ENCODE peak calls at places on chromosomes 7 and 10, in nine cellular contexts. E, R, I, Y, T, Q, W, L and U are unnamed samples.

GRCh38 chr7:33061282-33061928 is 1.2 kb downstream of the NT5C3A start:
- DNase-seq in E (no peak), R (no peak), I (no peak), Y (no peak), T (no peak), Q (no peak), W (no peak), L (no peak), U (no peak)

GRCh38 chr10:86217386-86218080 is 149.1 kb downstream of the GRID1 start:
- DNase-seq in E (peak), R (no peak), I (no peak), Y (no peak), T (no peak), Q (no peak), W (no peak), L (no peak), U (peak)

GRCh38 chr10:29189272-29189671 is 99.6 kb upstream of the LYZL1 start:
- DNase-seq in E (peak), R (no peak), I (no peak), Y (no peak), T (no peak), Q (no peak), W (no peak), L (no peak), U (peak)

GRCh38 chr10:124180947-124181549 is 87.7 kb upstream of the CHST15 start:
- DNase-seq in E (peak), R (no peak), I (no peak), Y (no peak), T (no peak), Q (no peak), W (no peak), L (no peak), U (no peak)

GRCh38 chr10:72365106-72365505 is 10.4 kb upstream of the DNAJB12 start:
- DNase-seq in E (no peak), R (no peak), I (no peak), Y (no peak), T (no peak), Q (no peak), W (no peak), L (no peak), U (no peak)

GRCh38 chr7:46220066-46220630 is 299.1 kb upstream of the IGFBP3 start:
- DNase-seq in E (peak), R (no peak), I (peak), Y (peak), T (no peak), Q (no peak), W (no peak), L (no peak), U (no peak)

GRCh38 chr7:46257766-46258448 is 336.8 kb upstream of the IGFBP3 start:
- DNase-seq in E (peak), R (no peak), I (no peak), Y (peak), T (peak), Q (no peak), W (no peak), L (no peak), U (no peak)

GRCh38 chr7:74525140-74525539 is 71.4 kb downstream of the GTF2IRD1 start:
- DNase-seq in E (no peak), R (no peak), I (no peak), Y (no peak), T (no peak), Q (no peak), W (no peak), L (no peak), U (no peak)

GRCh38 chr7:44738031-44738730 is 10.5 kb upstream of the ZMIZ2 start:
- DNase-seq in E (no peak), R (no peak), I (no peak), Y (no peak), T (no peak), Q (no peak), W (no peak), L (no peak), U (peak)

GRCh38 chr10:65769828-65770227 is 1156.0 kb upstream of the LRRTM3 start:
- DNase-seq in E (peak), R (no peak), I (no peak), Y (no peak), T (no peak), Q (no peak), W (no peak), L (no peak), U (no peak)

GRCh38 chr7:48083114-48083830 is 5.8 kb upstream of the UPP1 start:
- DNase-seq in E (peak), R (no peak), I (no peak), Y (peak), T (no peak), Q (no peak), W (no peak), L (no peak), U (no peak)

GRCh38 chr7:94620703-94621118 is 35.2 kb downstream of the SGCE start:
- DNase-seq in E (peak), R (no peak), I (peak), Y (peak), T (peak), Q (peak), W (peak), L (no peak), U (peak)

GRCh38 chr10:26781797-26782196 is 79.0 kb downstream of the ABI1 start:
- DNase-seq in E (peak), R (no peak), I (no peak), Y (peak), T (no peak), Q (no peak), W (no peak), L (no peak), U (no peak)

GRCh38 chr10:117334921-117335320 is 40.3 kb downstream of the PDZD8 start:
- DNase-seq in E (no peak), R (no peak), I (no peak), Y (no peak), T (no peak), Q (no peak), W (no peak), L (no peak), U (no peak)

GRCh38 chr7:13797545-13797944 is 191.9 kb downstream of the ETV1 start:
- DNase-seq in E (no peak), R (no peak), I (no peak), Y (no peak), T (no peak), Q (no peak), W (no peak), L (no peak), U (no peak)

GRCh38 chr7:98221611-98222532 is 10.6 kb downstream of the BHLHA15 start:
- DNase-seq in E (no peak), R (no peak), I (peak), Y (no peak), T (no peak), Q (peak), W (no peak), L (no peak), U (peak)

GRCh38 chr10:44752451-44753441 is 158.4 kb upstream of the TMEM72 start:
- DNase-seq in E (peak), R (no peak), I (no peak), Y (peak), T (no peak), Q (no peak), W (no peak), L (no peak), U (no peak)

GRCh38 chr7:8092140-8092539 is 123.5 kb downstream of the GLCCI1 start:
- DNase-seq in E (peak), R (no peak), I (no peak), Y (no peak), T (no peak), Q (no peak), W (no peak), L (no peak), U (no peak)

GRCh38 chr7:127995866-127996215 is 35.4 kb downstream of the LRRC4 start:
- DNase-seq in E (no peak), R (no peak), I (no peak), Y (no peak), T (no peak), Q (no peak), W (no peak), L (no peak), U (no peak)

GRCh38 chr7:147803625-147804024 is 786.9 kb upstream of the C7orf33 start:
- DNase-seq in E (no peak), R (no peak), I (no peak), Y (no peak), T (no peak), Q (no peak), W (no peak), L (no peak), U (no peak)

DNA sequence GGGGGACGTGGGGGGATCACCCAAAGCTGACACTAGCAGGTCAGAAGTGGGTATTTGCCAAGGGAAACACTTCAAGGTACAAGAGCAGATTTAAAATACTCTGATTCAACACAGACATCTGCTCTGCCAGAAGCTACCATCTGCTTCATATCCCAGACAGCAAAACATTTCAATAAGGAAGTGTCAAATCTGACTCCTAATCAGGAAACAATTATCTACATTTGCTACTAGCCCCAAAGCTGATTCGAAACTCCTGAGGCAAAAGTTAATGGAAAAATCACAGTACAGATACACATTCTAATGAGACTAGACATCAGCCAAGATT is 48.9 kb downstream of the PARD3 start:
- DNase-seq in E (peak), R (no peak), I (no peak), Y (no peak), T (no peak), Q (no peak), W (no peak), L (no peak), U (no peak)
- H3K27ac ChIP-seq in E (no peak), R (no peak), I (no peak), Y (no peak), T (no peak), Q (no peak), W (no peak), L (no peak), U (no peak)

DNA sequence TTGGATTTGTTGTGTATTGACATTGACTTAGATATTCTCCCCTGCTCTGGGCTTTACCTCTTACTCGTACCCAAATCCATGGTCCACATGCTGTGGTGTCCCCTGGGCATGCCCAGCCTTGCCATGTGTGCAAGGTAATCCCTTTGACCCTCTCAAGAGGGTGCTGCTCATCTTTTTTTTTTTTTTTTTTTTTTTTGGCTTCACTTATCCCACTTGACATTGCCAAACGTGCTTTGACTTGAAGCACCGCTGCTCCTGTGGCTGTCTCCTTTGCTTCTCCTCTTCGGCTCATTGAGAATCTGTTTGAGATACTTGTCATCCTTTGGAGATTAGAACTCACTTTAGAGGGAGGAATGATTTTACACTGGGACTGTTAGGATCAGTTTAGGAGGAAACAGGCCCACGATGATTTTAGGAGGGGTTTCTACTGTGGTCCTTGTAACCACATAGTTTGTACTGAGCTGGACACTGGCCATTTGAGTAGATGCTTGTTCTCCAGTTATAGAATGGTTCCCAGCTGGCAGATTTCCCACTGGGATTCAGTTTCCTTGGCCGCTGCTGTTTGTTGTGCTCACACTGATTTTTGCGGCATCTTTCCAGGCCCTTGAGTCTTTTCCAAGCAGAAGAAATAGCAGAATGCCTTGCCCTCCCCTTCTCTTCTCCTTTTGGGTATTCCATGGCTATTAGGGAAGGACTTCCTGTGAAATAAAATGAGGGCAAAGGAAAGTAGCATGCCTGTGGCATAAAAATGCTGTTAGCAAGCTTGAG is 184.8 kb downstream of the AUTS2 start:
- DNase-seq in E (peak), R (peak), I (peak), Y (no peak), T (no peak), Q (no peak), W (peak), L (no peak), U (no peak)
- H3K27ac ChIP-seq in E (no peak), R (no peak), I (no peak), Y (no peak), T (no peak), Q (no peak), W (no peak), L (no peak), U (no peak)

DNA sequence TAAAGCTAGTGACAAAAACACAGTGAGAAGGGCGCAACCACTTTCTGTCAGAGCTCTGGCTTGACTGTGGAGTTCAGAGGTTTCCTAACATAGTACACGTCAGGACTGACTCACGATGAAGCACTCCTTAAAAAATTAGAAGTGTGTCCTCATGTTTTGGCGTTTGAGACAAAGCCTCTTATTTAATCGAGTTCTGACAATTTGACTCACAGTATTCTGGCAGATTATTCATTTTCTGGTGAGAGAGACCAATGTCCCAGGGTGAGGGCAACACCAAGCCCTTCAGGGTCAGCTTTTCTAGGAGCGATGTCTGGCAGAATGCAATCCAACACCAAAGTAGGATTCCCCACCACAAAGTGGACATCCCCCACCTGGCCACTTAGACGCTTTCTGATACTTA is 108.7 kb downstream of the DIP2C start:
- DNase-seq in E (peak), R (no peak), I (no peak), Y (peak), T (no peak), Q (no peak), W (no peak), L (no peak), U (no peak)
- H3K27ac ChIP-seq in E (peak), R (no peak), I (no peak), Y (peak), T (no peak), Q (no peak), W (no peak), L (no peak), U (peak)

DNA sequence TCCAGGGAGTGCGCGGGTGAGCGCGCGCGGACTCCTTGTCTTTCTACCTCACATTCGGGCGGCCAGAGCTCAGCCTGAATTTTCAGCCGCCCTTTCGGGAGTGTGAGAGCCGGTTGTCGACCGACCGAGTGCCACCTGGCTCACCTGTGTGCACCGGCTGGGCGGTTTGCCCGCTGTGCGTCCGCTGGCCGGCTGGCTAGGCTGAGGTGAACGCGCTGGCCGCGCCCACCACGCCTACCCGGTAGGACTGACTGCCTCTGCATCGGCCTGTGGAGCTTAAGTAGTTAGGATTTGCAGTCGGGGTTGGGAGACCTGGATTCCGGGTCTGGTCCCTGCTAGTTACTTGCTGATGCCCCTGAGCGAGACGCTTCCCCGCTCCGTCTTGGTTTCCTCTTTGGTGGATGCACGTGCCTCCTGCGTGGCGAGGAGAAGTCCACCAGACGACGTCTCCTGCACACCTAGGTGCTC is 553 bp downstream of the TSPAN15 start:
- DNase-seq in E (no peak), R (no peak), I (peak), Y (no peak), T (no peak), Q (peak), W (peak), L (no peak), U (no peak)
- H3K27ac ChIP-seq in E (no peak), R (peak), I (peak), Y (no peak), T (peak), Q (peak), W (peak), L (no peak), U (no peak)

DNA sequence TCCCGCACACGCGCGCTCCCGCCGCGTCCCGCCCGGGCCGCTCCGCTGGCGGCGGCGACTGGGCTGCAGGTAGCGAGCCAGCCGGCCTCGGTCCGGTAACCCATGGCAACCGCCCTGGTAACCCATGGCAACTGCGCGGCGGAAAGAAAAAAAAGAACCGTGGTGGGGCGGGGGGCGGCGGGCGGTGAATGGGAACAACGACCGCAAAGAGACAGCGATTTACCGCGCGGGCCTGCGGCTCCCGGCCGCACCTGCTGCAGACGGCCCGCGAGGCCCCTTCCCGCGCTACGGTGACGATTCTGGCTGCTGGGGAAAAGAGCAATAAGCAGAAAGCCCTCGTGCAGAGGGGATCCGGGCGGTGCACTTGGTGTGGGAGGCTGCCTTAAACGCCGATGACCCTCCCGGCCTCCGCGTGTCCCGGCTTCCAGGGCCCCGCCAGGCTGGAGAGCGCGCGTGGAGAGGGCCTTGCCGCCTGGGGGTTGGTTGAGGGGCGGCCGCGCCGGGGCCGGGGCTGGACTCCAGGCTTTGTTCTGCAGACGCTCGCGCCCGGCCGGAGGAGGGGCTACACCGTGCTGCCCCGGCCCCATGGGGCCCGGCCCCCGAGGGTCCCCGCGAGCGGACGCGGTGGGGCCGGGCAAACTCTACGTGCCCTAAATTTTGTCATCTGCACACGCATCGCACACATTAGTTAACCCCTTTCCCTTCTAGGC is 84.7 kb downstream of the SNX10 start:
- DNase-seq in E (no peak), R (no peak), I (peak), Y (no peak), T (no peak), Q (peak), W (peak), L (no peak), U (peak)
- H3K27ac ChIP-seq in E (no peak), R (no peak), I (no peak), Y (no peak), T (no peak), Q (peak), W (no peak), L (no peak), U (no peak)

DNA sequence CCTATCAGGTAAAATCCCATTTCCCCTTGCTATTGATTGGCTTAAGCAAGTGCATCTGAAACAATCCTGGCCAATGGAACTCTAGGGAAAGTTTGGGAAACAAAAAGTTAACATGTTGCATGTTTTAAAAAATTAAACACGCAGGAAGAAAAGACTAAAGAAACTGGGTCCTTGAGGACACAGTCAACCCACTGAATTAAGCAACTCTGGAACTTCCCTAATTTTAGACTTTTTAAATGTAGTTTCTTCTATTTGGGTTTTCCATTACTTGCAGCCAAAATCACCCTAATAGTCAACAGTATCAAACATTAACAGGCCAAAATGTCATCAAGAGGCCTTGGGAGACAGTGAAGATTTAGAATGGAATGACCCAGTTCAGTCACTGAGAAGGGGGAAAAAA is 40.6 kb downstream of the OSBPL3 start:
- DNase-seq in E (no peak), R (no peak), I (no peak), Y (no peak), T (no peak), Q (no peak), W (no peak), L (no peak), U (no peak)
- H3K27ac ChIP-seq in E (no peak), R (no peak), I (no peak), Y (no peak), T (no peak), Q (no peak), W (no peak), L (no peak), U (no peak)

GRCh38 chr7:116526897-116527296 is 2.1 kb downstream of the CAV1 start:
- DNase-seq in E (no peak), R (no peak), I (no peak), Y (no peak), T (no peak), Q (no peak), W (no peak), L (no peak), U (no peak)
- H3K27ac ChIP-seq in E (peak), R (no peak), I (no peak), Y (peak), T (peak), Q (peak), W (peak), L (no peak), U (peak)